ENCODE peak calls at places on chromosome 11, in seven cellular contexts. One of them, this sample, is unnamed.

GRCh38 chr11:73384531-73384870 is 8.3 kb downstream of the RELT start:
- DNase-seq in cardiac muscle cell: no peak
- DNase-seq in AG09309: no peak
- DNase-seq in CD8-positive, alpha-beta memory T cell: no peak
- DNase-seq in IMR-90: no peak
- DNase-seq in pancreas: no peak
- DNase-seq in dorsolateral prefrontal cortex: no peak
- DNase-seq in this sample: no peak

GRCh38 chr11:105582497-105582896 is 27.4 kb upstream of the GRIA4 start:
- DNase-seq in cardiac muscle cell: no peak
- DNase-seq in AG09309: no peak
- DNase-seq in CD8-positive, alpha-beta memory T cell: no peak
- DNase-seq in IMR-90: no peak
- DNase-seq in pancreas: no peak
- DNase-seq in dorsolateral prefrontal cortex: no peak
- DNase-seq in this sample: no peak

GRCh38 chr11:103608566-103608965 is 427.9 kb upstream of the DDI1 start:
- DNase-seq in cardiac muscle cell: no peak
- DNase-seq in AG09309: no peak
- DNase-seq in CD8-positive, alpha-beta memory T cell: no peak
- DNase-seq in IMR-90: peak
- DNase-seq in pancreas: no peak
- DNase-seq in dorsolateral prefrontal cortex: no peak
- DNase-seq in this sample: no peak

GRCh38 chr11:92834296-92835020 is 135.0 kb upstream of the MTNR1B start:
- DNase-seq in cardiac muscle cell: no peak
- DNase-seq in AG09309: no peak
- DNase-seq in CD8-positive, alpha-beta memory T cell: no peak
- DNase-seq in IMR-90: no peak
- DNase-seq in pancreas: no peak
- DNase-seq in dorsolateral prefrontal cortex: no peak
- DNase-seq in this sample: no peak

GRCh38 chr11:79160786-79161403 is 279.9 kb downstream of the TENM4 start:
- DNase-seq in cardiac muscle cell: peak
- DNase-seq in AG09309: no peak
- DNase-seq in CD8-positive, alpha-beta memory T cell: no peak
- DNase-seq in IMR-90: no peak
- DNase-seq in pancreas: no peak
- DNase-seq in dorsolateral prefrontal cortex: no peak
- DNase-seq in this sample: no peak

GRCh38 chr11:120295110-120295509 is 30.0 kb upstream of the TLCD5 start:
- DNase-seq in cardiac muscle cell: no peak
- DNase-seq in AG09309: no peak
- DNase-seq in CD8-positive, alpha-beta memory T cell: no peak
- DNase-seq in IMR-90: no peak
- DNase-seq in pancreas: peak
- DNase-seq in dorsolateral prefrontal cortex: no peak
- DNase-seq in this sample: no peak

GRCh38 chr11:73372371-73372993 is 3.7 kb upstream of the RELT start:
- DNase-seq in cardiac muscle cell: no peak
- DNase-seq in AG09309: no peak
- DNase-seq in CD8-positive, alpha-beta memory T cell: no peak
- DNase-seq in IMR-90: no peak
- DNase-seq in pancreas: no peak
- DNase-seq in dorsolateral prefrontal cortex: no peak
- DNase-seq in this sample: no peak

GRCh38 chr11:34514597-34514996 is 1.0 kb upstream of the ELF5 start:
- DNase-seq in cardiac muscle cell: no peak
- DNase-seq in AG09309: no peak
- DNase-seq in CD8-positive, alpha-beta memory T cell: no peak
- DNase-seq in IMR-90: no peak
- DNase-seq in pancreas: no peak
- DNase-seq in dorsolateral prefrontal cortex: no peak
- DNase-seq in this sample: no peak

GRCh38 chr11:95338430-95338991 is 107.5 kb upstream of the SESN3 start:
- DNase-seq in cardiac muscle cell: peak
- DNase-seq in AG09309: no peak
- DNase-seq in CD8-positive, alpha-beta memory T cell: no peak
- DNase-seq in IMR-90: peak
- DNase-seq in pancreas: peak
- DNase-seq in dorsolateral prefrontal cortex: no peak
- DNase-seq in this sample: no peak

GRCh38 chr11:130677486-130678153 is 229.2 kb downstream of the ADAMTS15 start:
- DNase-seq in cardiac muscle cell: peak
- DNase-seq in AG09309: peak
- DNase-seq in CD8-positive, alpha-beta memory T cell: no peak
- DNase-seq in IMR-90: peak
- DNase-seq in pancreas: no peak
- DNase-seq in dorsolateral prefrontal cortex: no peak
- DNase-seq in this sample: no peak

GRCh38 chr11:2882681-2883110 is 2.9 kb downstream of the CDKN1C start:
- DNase-seq in cardiac muscle cell: no peak
- DNase-seq in AG09309: no peak
- DNase-seq in CD8-positive, alpha-beta memory T cell: no peak
- DNase-seq in IMR-90: no peak
- DNase-seq in pancreas: no peak
- DNase-seq in dorsolateral prefrontal cortex: no peak
- DNase-seq in this sample: no peak

GRCh38 chr11:111283945-111284481 is 14.3 kb upstream of the POU2AF3 start:
- DNase-seq in cardiac muscle cell: no peak
- DNase-seq in AG09309: no peak
- DNase-seq in CD8-positive, alpha-beta memory T cell: no peak
- DNase-seq in IMR-90: peak
- DNase-seq in pancreas: no peak
- DNase-seq in dorsolateral prefrontal cortex: no peak
- DNase-seq in this sample: no peak

DNA sequence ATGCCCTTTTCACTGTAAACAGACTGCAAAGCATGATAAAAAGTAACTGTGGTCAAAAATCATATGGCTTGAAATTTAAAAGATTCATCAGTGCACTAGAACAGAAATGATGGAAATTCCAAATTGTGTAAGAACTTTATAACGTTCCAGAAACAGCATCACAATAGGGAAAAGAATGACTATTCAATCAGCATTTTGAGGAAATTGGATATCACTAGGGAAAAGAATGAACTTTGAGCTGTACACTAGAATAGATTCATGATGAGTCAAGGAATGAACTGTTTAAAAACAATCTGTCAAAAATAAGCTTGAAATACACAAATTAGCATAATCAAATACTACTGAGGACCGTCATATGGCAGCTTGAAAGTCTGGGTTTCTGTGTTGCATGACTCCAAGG is 20.5 kb upstream of the HEPHL1 start:
- DNase-seq in cardiac muscle cell: no peak
- DNase-seq in AG09309: no peak
- DNase-seq in CD8-positive, alpha-beta memory T cell: no peak
- DNase-seq in IMR-90: peak
- DNase-seq in pancreas: no peak
- DNase-seq in dorsolateral prefrontal cortex: no peak
- DNase-seq in this sample: no peak
- H3K4me3 ChIP-seq in cardiac muscle cell: no peak
- H3K4me3 ChIP-seq in AG09309: no peak
- H3K4me3 ChIP-seq in CD8-positive, alpha-beta memory T cell: no peak
- H3K4me3 ChIP-seq in IMR-90: no peak
- H3K4me3 ChIP-seq in pancreas: no peak
- H3K4me3 ChIP-seq in dorsolateral prefrontal cortex: no peak
- H3K4me3 ChIP-seq in this sample: no peak

GRCh38 chr11:100472727-100473389 is 214.2 kb upstream of the ARHGAP42 start:
- DNase-seq in cardiac muscle cell: no peak
- DNase-seq in AG09309: no peak
- DNase-seq in CD8-positive, alpha-beta memory T cell: no peak
- DNase-seq in IMR-90: no peak
- DNase-seq in pancreas: no peak
- DNase-seq in dorsolateral prefrontal cortex: no peak
- DNase-seq in this sample: no peak
- H3K4me3 ChIP-seq in cardiac muscle cell: no peak
- H3K4me3 ChIP-seq in AG09309: no peak
- H3K4me3 ChIP-seq in CD8-positive, alpha-beta memory T cell: no peak
- H3K4me3 ChIP-seq in IMR-90: no peak
- H3K4me3 ChIP-seq in pancreas: no peak
- H3K4me3 ChIP-seq in dorsolateral prefrontal cortex: no peak
- H3K4me3 ChIP-seq in this sample: no peak

GRCh38 chr11:86952933-86953637 is 2.1 kb downstream of the FZD4 start:
- DNase-seq in cardiac muscle cell: peak
- DNase-seq in AG09309: no peak
- DNase-seq in CD8-positive, alpha-beta memory T cell: no peak
- DNase-seq in IMR-90: peak
- DNase-seq in pancreas: no peak
- DNase-seq in dorsolateral prefrontal cortex: no peak
- DNase-seq in this sample: no peak

GRCh38 chr11:86954288-86955110 is 696 bp downstream of the FZD4 start:
- DNase-seq in cardiac muscle cell: no peak
- DNase-seq in AG09309: no peak
- DNase-seq in CD8-positive, alpha-beta memory T cell: no peak
- DNase-seq in IMR-90: no peak
- DNase-seq in pancreas: peak
- DNase-seq in dorsolateral prefrontal cortex: no peak
- DNase-seq in this sample: no peak

GRCh38 chr11:86952221-86952875 is 2.8 kb downstream of the FZD4 start:
- DNase-seq in cardiac muscle cell: peak
- DNase-seq in AG09309: no peak
- DNase-seq in CD8-positive, alpha-beta memory T cell: no peak
- DNase-seq in IMR-90: no peak
- DNase-seq in pancreas: no peak
- DNase-seq in dorsolateral prefrontal cortex: no peak
- DNase-seq in this sample: no peak

GRCh38 chr11:86949995-86950993 is 4.9 kb downstream of the FZD4 start:
- DNase-seq in cardiac muscle cell: no peak
- DNase-seq in AG09309: peak
- DNase-seq in CD8-positive, alpha-beta memory T cell: no peak
- DNase-seq in IMR-90: peak
- DNase-seq in pancreas: no peak
- DNase-seq in dorsolateral prefrontal cortex: no peak
- DNase-seq in this sample: no peak

DNA sequence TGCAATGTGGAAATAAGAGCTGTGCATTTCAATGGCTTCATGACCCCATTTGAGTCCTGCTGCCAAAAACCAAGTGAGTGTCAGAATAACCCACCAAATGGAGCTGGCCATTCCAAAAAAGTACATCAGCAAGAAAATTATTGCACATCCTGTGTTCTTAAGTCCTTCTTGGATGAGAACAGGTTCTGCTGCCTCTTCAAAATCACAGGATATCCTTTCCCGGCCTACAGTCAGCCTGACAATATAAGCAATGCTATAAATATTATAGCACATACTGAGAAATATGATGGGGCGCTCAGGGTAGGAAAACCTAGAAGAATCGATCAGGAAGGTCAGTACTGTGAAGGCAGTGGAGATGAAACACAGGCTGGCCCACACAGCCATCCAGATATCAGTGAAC is 3.5 kb downstream of the FZD4 start:
- DNase-seq in cardiac muscle cell: no peak
- DNase-seq in AG09309: no peak
- DNase-seq in CD8-positive, alpha-beta memory T cell: no peak
- DNase-seq in IMR-90: no peak
- DNase-seq in pancreas: no peak
- DNase-seq in dorsolateral prefrontal cortex: no peak
- DNase-seq in this sample: no peak
- H3K4me3 ChIP-seq in cardiac muscle cell: no peak
- H3K4me3 ChIP-seq in AG09309: no peak
- H3K4me3 ChIP-seq in CD8-positive, alpha-beta memory T cell: no peak
- H3K4me3 ChIP-seq in IMR-90: no peak
- H3K4me3 ChIP-seq in pancreas: no peak
- H3K4me3 ChIP-seq in dorsolateral prefrontal cortex: no peak
- H3K4me3 ChIP-seq in this sample: peak

DNA sequence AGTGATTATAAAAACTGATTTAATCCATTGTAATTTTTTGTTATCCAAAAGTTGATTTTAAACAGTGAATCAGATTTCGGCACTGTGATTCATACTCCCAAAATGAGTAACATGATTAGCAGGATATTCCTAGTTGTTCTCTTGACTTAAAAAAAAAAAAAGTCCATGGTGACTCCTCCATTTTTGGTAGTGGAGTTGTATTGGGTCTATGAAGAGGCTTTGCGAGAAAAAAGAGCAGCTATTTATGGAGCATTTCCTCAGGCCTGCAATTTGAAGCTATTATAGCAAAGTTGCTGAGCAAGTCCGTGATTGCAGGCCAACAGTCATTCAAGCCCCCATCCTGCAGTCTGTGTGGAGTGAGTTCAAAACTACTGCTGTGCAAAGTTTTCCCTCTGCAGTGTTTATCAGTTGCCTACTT is 28.8 kb downstream of the YAP1 start:
- DNase-seq in cardiac muscle cell: peak
- DNase-seq in AG09309: peak
- DNase-seq in CD8-positive, alpha-beta memory T cell: no peak
- DNase-seq in IMR-90: peak
- DNase-seq in pancreas: no peak
- DNase-seq in dorsolateral prefrontal cortex: no peak
- DNase-seq in this sample: no peak
- H3K4me3 ChIP-seq in cardiac muscle cell: no peak
- H3K4me3 ChIP-seq in AG09309: no peak
- H3K4me3 ChIP-seq in CD8-positive, alpha-beta memory T cell: no peak
- H3K4me3 ChIP-seq in IMR-90: peak
- H3K4me3 ChIP-seq in pancreas: no peak
- H3K4me3 ChIP-seq in dorsolateral prefrontal cortex: no peak
- H3K4me3 ChIP-seq in this sample: no peak

GRCh38 chr11:113384551-113384950 is 3.0 kb upstream of the ANKK1 start:
- DNase-seq in cardiac muscle cell: peak
- DNase-seq in AG09309: peak
- DNase-seq in CD8-positive, alpha-beta memory T cell: no peak
- DNase-seq in IMR-90: peak
- DNase-seq in pancreas: no peak
- DNase-seq in dorsolateral prefrontal cortex: no peak
- DNase-seq in this sample: no peak
- H3K4me3 ChIP-seq in cardiac muscle cell: no peak
- H3K4me3 ChIP-seq in AG09309: no peak
- H3K4me3 ChIP-seq in CD8-positive, alpha-beta memory T cell: no peak
- H3K4me3 ChIP-seq in IMR-90: no peak
- H3K4me3 ChIP-seq in pancreas: no peak
- H3K4me3 ChIP-seq in dorsolateral prefrontal cortex: no peak
- H3K4me3 ChIP-seq in this sample: no peak

GRCh38 chr11:68311155-68312116 is 955 bp upstream of the LRP5 start:
- DNase-seq in cardiac muscle cell: no peak
- DNase-seq in AG09309: no peak
- DNase-seq in CD8-positive, alpha-beta memory T cell: no peak
- DNase-seq in IMR-90: no peak
- DNase-seq in pancreas: no peak
- DNase-seq in dorsolateral prefrontal cortex: no peak
- DNase-seq in this sample: no peak
- H3K4me3 ChIP-seq in cardiac muscle cell: peak
- H3K4me3 ChIP-seq in AG09309: no peak
- H3K4me3 ChIP-seq in CD8-positive, alpha-beta memory T cell: no peak
- H3K4me3 ChIP-seq in IMR-90: peak
- H3K4me3 ChIP-seq in pancreas: peak
- H3K4me3 ChIP-seq in dorsolateral prefrontal cortex: no peak
- H3K4me3 ChIP-seq in this sample: peak